ENCODE peak calls at places on chromosomes 1 and 21, in four cellular contexts. M is pancreas, A is sigmoid colon, V is astrocyte. C is an unnamed sample. For H3K9me3, the result is how much of the 10 kb centered on the place peaks cover.

GRCh38 chr21:35540950-35541632 is 492.0 kb upstream of the RUNX1 start:
- DNase-seq in V (peak), M (no peak), A (no peak), C (no peak)

GRCh38 chr1:19644761-19645543 is 841 bp downstream of the NBL1 start:
- DNase-seq in A (no peak), V (no peak), M (no peak), C (no peak)

GRCh38 chr21:41706678-41707077 is 60.2 kb downstream of the RIPK4 start:
- DNase-seq in A (no peak), V (peak), M (peak), C (no peak)

GRCh38 chr1:3645247-3645646 is 4.7 kb downstream of the WRAP73 start:
- DNase-seq in V (no peak), A (no peak), M (no peak), C (no peak)

GRCh38 chr1:152143147-152143845 is 15.7 kb downstream of the RPTN start:
- DNase-seq in V (no peak), A (no peak), M (no peak), C (no peak)

GRCh38 chr1:222815367-222815765 is 527 bp downstream of the DISP1 start:
- DNase-seq in A (peak), V (peak), M (no peak), C (peak)

GRCh38 chr1:8889103-8889846 is 10.8 kb upstream of the ENO1 start:
- DNase-seq in M (no peak), V (no peak), A (no peak), C (no peak)

GRCh38 chr1:160567858-160568682 is 11.2 kb downstream of the CD84 start:
- DNase-seq in V (no peak), M (no peak), A (no peak), C (peak)

GRCh38 chr1:238399558-238399957 is 508.8 kb upstream of the ZP4 start:
- DNase-seq in M (no peak), A (no peak), V (no peak), C (no peak)

GRCh38 chr1:59291566-59291965 is 5.3 kb upstream of the FGGY start:
- DNase-seq in V (no peak), A (no peak), M (no peak), C (no peak)

GRCh38 chr21:35324372-35325220 is 275.5 kb upstream of the RUNX1 start:
- DNase-seq in A (peak), M (no peak), V (peak), C (no peak)

GRCh38 chr1:44346184-44346583 is 8.9 kb downstream of the ERI3 start:
- DNase-seq in A (no peak), V (no peak), M (no peak), C (no peak)

GRCh38 chr1:235017719-235018118 is 110.9 kb downstream of the TOMM20 start:
- DNase-seq in M (no peak), V (peak), A (peak), C (no peak)

GRCh38 chr21:18801468-18801867 is 397.9 kb upstream of the TMPRSS15 start:
- DNase-seq in V (peak), M (no peak), A (no peak), C (no peak)

GRCh38 chr1:84869750-84870149 is 23.3 kb downstream of the LPAR3 start:
- DNase-seq in A (no peak), M (no peak), V (peak), C (no peak)

GRCh38 chr1:205965039-205965630 is 21.9 kb upstream of the SLC26A9 start:
- DNase-seq in A (no peak), V (no peak), M (no peak), C (no peak)

GRCh38 chr1:174399211-174399610 is 48.6 kb upstream of the GPR52 start:
- DNase-seq in M (no peak), V (peak), A (no peak), C (no peak)

GRCh38 chr1:153113416-153113815 is at the start of gene SPRR2F:
- DNase-seq in M (no peak), V (no peak), A (no peak), C (no peak)

GRCh38 chr1:221101792-221102191 is 222.5 kb downstream of the HLX start:
- DNase-seq in V (peak), A (no peak), M (no peak), C (no peak)

GRCh38 chr1:109950509-109950908 is 34.1 kb upstream of the AHCYL1 start:
- DNase-seq in A (no peak), M (no peak), V (no peak), C (no peak)

GRCh38 chr21:40699366-40699765 is 147.6 kb downstream of the DSCAM start:
- DNase-seq in V (no peak), A (no peak), M (no peak), C (no peak)

GRCh38 chr1:71660417-71660816 is 579.6 kb upstream of the ZRANB2 start:
- DNase-seq in V (peak), M (no peak), A (no peak), C (no peak)

GRCh38 chr1:8718878-8719361 is 98.5 kb downstream of the RERE start:
- DNase-seq in A (no peak), M (no peak), V (no peak), C (no peak)

GRCh38 chr1:218479436-218480115 is 134.4 kb downstream of the TGFB2 start:
- DNase-seq in M (no peak), A (no peak), V (peak), C (no peak)

GRCh38 chr1:96541491-96541890 is 180.1 kb upstream of the PTBP2 start:
- DNase-seq in V (no peak), A (no peak), M (no peak), C (no peak)

GRCh38 chr21:16588433-16588860 is 858.7 kb downstream of the USP25 start:
- DNase-seq in V (peak), A (peak), M (peak), C (no peak)

GRCh38 chr1:2451744-2452582 is 24.1 kb upstream of the PLCH2 start:
- DNase-seq in M (no peak), V (peak), A (no peak), C (no peak)

GRCh38 chr1:36175137-36176095 is 19.5 kb downstream of the MAP7D1 start:
- DNase-seq in V (peak), A (peak), M (peak), C (no peak)

GRCh38 chr1:9155879-9156278 is 27.0 kb upstream of the GPR157 start:
- DNase-seq in A (no peak), V (no peak), M (no peak), C (no peak)

GRCh38 chr1:54885863-54886723 is 902 bp downstream of the DHCR24 start:
- DNase-seq in A (no peak), M (peak), V (peak), C (no peak)

GRCh38 chr1:115062542-115063004 is 26.7 kb downstream of the TSPAN2 start:
- DNase-seq in A (no peak), V (peak), M (peak), C (peak)

GRCh38 chr1:100683448-100684349 is 35.8 kb upstream of the VCAM1 start:
- DNase-seq in M (no peak), V (no peak), A (no peak), C (no peak)

GRCh38 chr1:31987231-31987630 is 26.4 kb upstream of the KHDRBS1 start:
- DNase-seq in M (no peak), V (no peak), A (no peak), C (no peak)

DNA sequence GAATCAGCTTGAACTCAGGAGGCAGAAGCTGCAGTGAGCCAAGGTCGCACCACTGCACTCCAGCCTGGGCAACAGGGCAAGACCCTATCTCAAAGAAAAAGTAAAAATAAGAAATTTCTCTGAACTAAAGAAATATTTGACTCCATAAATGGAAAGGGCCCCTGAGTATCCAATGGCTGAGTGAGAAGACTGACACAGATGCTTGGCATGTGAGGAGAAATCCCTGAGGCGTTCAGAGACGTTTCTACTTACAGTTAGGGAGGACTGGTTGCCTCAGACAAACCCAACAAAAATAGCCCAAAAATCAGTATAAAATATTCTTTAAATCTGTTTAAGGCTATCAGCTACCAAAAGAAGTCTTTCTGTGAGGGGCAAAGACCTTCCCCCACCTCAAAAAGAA is 3.0 kb upstream of the SUMO3 start:
- DNase-seq in M (no peak), V (no peak), A (peak), C (no peak)
- H3K9me3 ChIP-seq in M (under half), V (under half), A (under half), C (under half)

GRCh38 chr1:247096544-247096943 is 7.6 kb downstream of the ZNF669 start:
- DNase-seq in V (no peak), M (no peak), A (no peak), C (no peak)
- H3K9me3 ChIP-seq in V (under half), M (under half), A (under half), C (under half)

GRCh38 chr21:37381883-37382585 is 15.5 kb downstream of the DYRK1A start:
- DNase-seq in V (no peak), M (no peak), A (no peak), C (no peak)
- H3K9me3 ChIP-seq in V (under half), M (under half), A (under half), C (under half)

DNA sequence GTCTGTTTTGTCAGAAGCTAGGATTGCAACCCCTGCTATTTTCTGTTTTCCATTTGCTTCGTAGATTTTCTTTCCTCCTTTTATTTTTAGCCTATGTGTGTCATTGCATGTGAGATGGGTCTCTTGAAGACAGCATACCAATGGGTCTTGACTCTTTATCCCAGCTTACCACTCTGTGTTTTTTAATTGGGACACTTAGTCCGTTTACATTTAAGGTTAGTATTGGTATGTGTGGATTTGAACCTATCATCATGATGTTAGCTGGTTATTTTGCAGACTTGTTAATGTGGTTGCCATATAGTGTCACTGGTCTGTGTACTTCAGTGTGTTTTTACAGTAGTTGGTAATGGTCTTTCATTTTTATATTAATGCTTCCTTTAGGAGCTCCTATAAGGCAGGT is 141.5 kb downstream of the DNAH14 start:
- DNase-seq in A (no peak), V (no peak), M (no peak), C (no peak)
- H3K9me3 ChIP-seq in A (under half), V (under half), M (under half), C (under half)

GRCh38 chr1:155646307-155646706 is 36.3 kb downstream of the MSTO1 start:
- DNase-seq in V (no peak), M (no peak), A (peak), C (no peak)

GRCh38 chr1:155643230-155643629 is 33.2 kb downstream of the MSTO1 start:
- DNase-seq in M (no peak), V (no peak), A (no peak), C (no peak)

GRCh38 chr1:155648207-155649147 is 38.5 kb downstream of the MSTO1 start:
- DNase-seq in M (peak), V (peak), A (no peak), C (no peak)

GRCh38 chr1:155645024-155645423 is 35.0 kb downstream of the MSTO1 start:
- DNase-seq in V (no peak), M (no peak), A (no peak), C (no peak)

GRCh38 chr1:155645648-155646047 is 35.6 kb downstream of the MSTO1 start:
- DNase-seq in V (peak), M (no peak), A (no peak), C (no peak)
- H3K9me3 ChIP-seq in V (under half), M (under half), A (under half), C (under half)

DNA sequence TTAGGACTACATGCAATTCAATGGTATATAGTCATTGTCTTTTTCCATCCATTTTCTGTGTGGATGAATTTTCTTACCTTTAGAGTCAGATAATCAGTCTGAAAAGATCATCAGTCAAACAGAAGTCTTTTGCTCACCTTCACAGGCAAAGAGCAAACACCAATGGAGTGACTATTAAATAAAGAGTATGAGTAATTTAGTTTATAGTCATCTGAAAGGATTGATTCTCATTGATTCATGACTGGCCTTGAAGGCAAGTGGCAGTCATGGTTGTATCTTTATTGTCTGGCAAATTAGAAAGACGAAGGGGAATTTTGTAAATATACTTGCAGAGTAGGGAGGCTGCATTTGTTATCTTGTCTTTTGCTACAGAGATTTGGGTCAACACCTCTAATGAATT is 89.9 kb downstream of the EPB41 start:
- DNase-seq in V (no peak), M (no peak), A (no peak), C (no peak)
- H3K9me3 ChIP-seq in V (under half), M (under half), A (under half), C (under half)